ENCODE peak calls at places on chromosomes 2 and 18, in seven cellular contexts. P, Q, I, M, S, Z and L are unnamed samples.

GRCh38 chr2:181103659-181104058 is 123.3 kb downstream of the UBE2E3 start:
- DNase-seq in Q (no peak), Z (no peak), S (no peak), I (no peak), P (no peak), M (no peak), L (no peak)

GRCh38 chr18:55869965-55870585 is 282.1 kb upstream of the TCF4 start:
- DNase-seq in I (no peak), Z (no peak), Q (no peak), P (peak; percentile 61), S (no peak), M (no peak), L (no peak)

GRCh38 chr18:21672868-21673267 is 31.7 kb downstream of the ABHD3 start:
- DNase-seq in S (no peak), Z (peak; percentile 36), P (peak; percentile 76), I (no peak), Q (no peak), M (no peak), L (no peak)

GRCh38 chr2:214410918-214411554 is at the start of gene VWC2L:
- DNase-seq in Z (peak; percentile 69), S (peak; percentile 83), M (peak; percentile 92), I (peak; percentile 88), P (peak; percentile 76), Q (peak; percentile 83), L (peak; percentile 91)

GRCh38 chr2:178413472-178414265 is 37.3 kb downstream of the PRKRA start:
- DNase-seq in Z (peak; percentile 48), M (peak; percentile 87), S (peak; percentile 84), I (peak; percentile 85), Q (peak; percentile 69), P (peak; percentile 67), L (peak; percentile 92)

GRCh38 chr18:36337679-36338419 is 40.3 kb downstream of the FHOD3 start:
- DNase-seq in S (no peak), P (no peak), M (no peak), I (peak; percentile 12), Z (no peak), Q (no peak), L (no peak)

GRCh38 chr2:240211096-240211495 is 70.6 kb upstream of the OTOS start:
- DNase-seq in Z (no peak), P (no peak), I (no peak), M (no peak), S (no peak), Q (no peak), L (no peak)

GRCh38 chr2:147082850-147083522 is 761.8 kb upstream of the ACVR2A start:
- DNase-seq in S (peak; percentile 68), Q (peak; percentile 87), I (peak; percentile 68), M (peak; percentile 82), Z (peak; percentile 55), P (peak; percentile 62), L (peak; percentile 88)

GRCh38 chr2:7182525-7182924 is 265.3 kb downstream of the RNF144A start:
- DNase-seq in S (no peak), Z (no peak), I (no peak), Q (no peak), P (no peak), M (no peak), L (no peak)

GRCh38 chr2:70516596-70516995 is 37.0 kb downstream of the TGFA start:
- DNase-seq in P (no peak), I (no peak), Q (no peak), Z (peak; percentile 25), M (no peak), S (no peak), L (no peak)

GRCh38 chr2:172094319-172095145 is 8.2 kb downstream of the DLX2 start:
- DNase-seq in I (no peak), Z (no peak), M (peak; percentile 81), Q (peak; percentile 38), P (no peak), S (no peak), L (peak; percentile 40)

GRCh38 chr2:171160630-171161424 is at the start of gene TLK1:
- DNase-seq in S (peak; percentile 78), I (peak; percentile 75), Z (peak; percentile 65), P (peak; percentile 69), M (peak; percentile 84), Q (peak; percentile 66), L (peak; percentile 87)

GRCh38 chr2:155442755-155443372 is 744.4 kb downstream of the KCNJ3 start:
- DNase-seq in M (no peak), P (no peak), Q (no peak), S (no peak), I (no peak), Z (no peak), L (no peak)

GRCh38 chr2:222813177-222813843 is 47.5 kb upstream of the ACSL3 start:
- DNase-seq in I (no peak), M (no peak), Q (no peak), P (no peak), S (peak; percentile 4), Z (no peak), L (no peak)

GRCh38 chr2:240800241-240800640 is 19.8 kb downstream of the KIF1A start:
- DNase-seq in M (no peak), I (no peak), S (no peak), Z (no peak), Q (no peak), P (peak; percentile 3), L (no peak)

GRCh38 chr2:128442891-128443302 is 124.2 kb upstream of the HS6ST1 start:
- DNase-seq in Q (no peak), I (peak; percentile 60), Z (no peak), M (peak; percentile 53), S (peak; percentile 30), P (no peak), L (peak; percentile 70)

GRCh38 chr2:229800997-229801754 is 86.8 kb upstream of the DNER start:
- DNase-seq in Z (peak; percentile 54), Q (peak; percentile 42), S (peak; percentile 63), M (peak; percentile 69), P (peak; percentile 65), I (peak; percentile 51), L (peak; percentile 57)

GRCh38 chr18:5825663-5826062 is 69.7 kb downstream of the TMEM200C start:
- DNase-seq in P (no peak), S (no peak), M (no peak), I (no peak), Z (no peak), Q (no peak), L (no peak)

GRCh38 chr18:8702668-8703067 is 2.7 kb upstream of the MTCL1 start:
- DNase-seq in I (no peak), M (no peak), S (no peak), Q (no peak), Z (no peak), P (no peak), L (no peak)

GRCh38 chr18:35073186-35074105 is 32.2 kb downstream of the MAPRE2 start:
- DNase-seq in Z (no peak), M (no peak), P (peak; percentile 51), I (no peak), S (peak; percentile 47), Q (no peak), L (no peak)

DNA sequence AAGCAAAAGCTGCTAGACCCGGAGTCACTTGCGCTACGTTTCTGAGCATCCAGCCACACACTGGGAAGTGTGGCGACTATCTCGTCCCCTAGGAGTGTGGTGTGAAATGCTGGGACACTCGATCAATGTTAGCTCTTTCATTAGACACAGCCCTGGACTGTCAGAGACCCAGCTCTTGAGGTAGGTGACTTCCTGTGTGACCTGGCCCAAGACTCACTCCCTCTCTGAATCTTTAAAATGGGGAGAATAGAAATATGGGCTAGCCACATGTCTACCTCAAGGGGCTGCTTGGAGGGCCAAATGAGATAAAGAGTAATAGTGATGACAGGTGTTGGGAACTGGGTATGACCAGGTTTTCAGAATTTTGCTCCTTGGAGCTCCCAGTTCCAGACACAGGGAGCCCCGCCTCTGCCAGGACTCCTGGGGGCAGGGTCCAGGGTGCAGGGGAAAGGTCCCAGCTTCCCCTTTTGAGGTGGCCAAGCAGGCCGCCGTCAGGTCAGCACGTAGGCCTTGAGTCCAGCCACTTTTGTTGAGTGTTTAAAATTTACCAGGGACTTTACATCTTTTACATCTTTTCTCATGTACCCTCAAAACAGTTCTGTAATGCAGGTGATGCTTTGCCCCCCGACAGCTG is 36.0 kb downstream of the CTIF start:
- DNase-seq in M (no peak), S (no peak), Q (no peak), Z (no peak), P (no peak), I (no peak), L (no peak)
- H2BK120ac ChIP-seq in M (no peak overlapping the region), S (no peak overlapping the region), Q (no peak overlapping the region), Z (no peak overlapping the region), P (no peak overlapping the region), I (no peak overlapping the region), L (no peak overlapping the region)

GRCh38 chr2:3022841-3023372 is 354.7 kb downstream of the EIPR1 start:
- DNase-seq in S (no peak), P (no peak), Q (no peak), I (peak; percentile 14), Z (no peak), M (no peak), L (no peak)

GRCh38 chr2:3024401-3024935 is 353.1 kb downstream of the EIPR1 start:
- DNase-seq in M (no peak), Z (no peak), S (no peak), P (no peak), Q (no peak), I (peak; percentile 56), L (peak; percentile 39)

GRCh38 chr2:3025261-3025660 is 352.4 kb downstream of the EIPR1 start:
- DNase-seq in Z (no peak), S (no peak), P (no peak), M (no peak), Q (no peak), I (peak; percentile 9), L (no peak)

GRCh38 chr2:3021720-3022119 is 355.9 kb downstream of the EIPR1 start:
- DNase-seq in Z (no peak), Q (no peak), P (no peak), I (no peak), S (no peak), M (no peak), L (no peak)

GRCh38 chr2:3023531-3023930 is 354.1 kb downstream of the EIPR1 start:
- DNase-seq in M (no peak), P (no peak), Z (no peak), S (no peak), I (peak; percentile 8), Q (no peak), L (no peak)
- H3K27me3 ChIP-seq in M (no peaks in the 10 kb centered on the region), P (no peaks in the 10 kb centered on the region), Z (no peaks in the 10 kb centered on the region), S (no peaks in the 10 kb centered on the region), I (peaks cover 2% of the 10 kb centered on the region), Q (no peaks in the 10 kb centered on the region), L (no peaks in the 10 kb centered on the region)

DNA sequence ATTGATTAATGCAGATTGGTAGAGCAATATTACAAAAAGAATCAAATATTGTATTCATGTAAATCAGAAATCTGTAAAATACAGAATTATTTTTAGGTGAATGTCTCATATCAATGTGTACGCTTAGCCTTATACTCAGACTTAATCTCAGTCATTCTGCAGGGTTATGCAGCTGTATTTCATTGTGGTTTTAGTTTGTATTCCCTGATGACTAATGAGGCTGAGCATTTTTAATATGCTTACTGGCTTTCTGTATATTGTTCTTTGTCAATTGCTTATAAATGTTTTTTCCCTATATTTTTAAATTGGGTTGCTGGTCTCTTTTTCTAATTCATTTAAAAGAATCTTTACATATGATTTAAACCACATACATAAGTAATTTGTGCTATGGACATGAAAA is 50.1 kb downstream of the CDH19 start:
- DNase-seq in P (no peak), Q (no peak), M (no peak), I (no peak), S (peak; percentile 30), Z (no peak), L (no peak)
- H2BK120ac ChIP-seq in P (no peak overlapping the region), Q (no peak overlapping the region), M (no peak overlapping the region), I (no peak overlapping the region), S (no peak overlapping the region), Z (no peak overlapping the region), L (no peak overlapping the region)

DNA sequence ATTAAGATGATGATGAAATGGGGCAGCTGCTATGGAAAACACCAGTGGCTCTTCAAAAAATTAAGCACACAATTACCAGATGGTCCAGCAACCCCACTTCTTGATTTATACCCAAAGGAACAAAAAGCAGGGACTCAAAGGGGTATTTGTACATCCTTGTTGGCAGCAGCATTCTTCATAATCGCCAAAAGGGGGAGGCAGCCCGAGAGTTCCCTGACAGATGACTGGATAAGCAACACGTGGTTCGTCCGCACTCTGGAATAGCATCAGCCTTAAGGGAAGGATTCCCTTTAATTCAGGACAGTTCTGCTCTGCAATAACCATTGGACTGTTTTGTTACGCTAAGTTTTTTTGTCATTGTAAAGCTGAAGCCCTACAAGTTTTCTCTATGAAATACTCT is 76.7 kb upstream of the TWIST2 start:
- DNase-seq in M (no peak), Z (no peak), P (peak; percentile 28), Q (no peak), S (no peak), I (peak; percentile 54), L (peak; percentile 67)
- H3K27me3 ChIP-seq in M (no peaks in the 10 kb centered on the region), Z (no peaks in the 10 kb centered on the region), P (peaks cover 31% of the 10 kb centered on the region), Q (no peaks in the 10 kb centered on the region), S (peaks cover 34% of the 10 kb centered on the region), I (no peaks in the 10 kb centered on the region), L (no peaks in the 10 kb centered on the region)